ENCODE peak calls at places on chromosomes 11 and 22, in four cellular contexts. J, U, I and H are unnamed samples.

GRCh38 chr11:57638005-57638760 is 11.5 kb downstream of the YPEL4 start:
- DNase-seq in J (no peak), U (peak), I (no peak), H (peak)

GRCh38 chr11:17738350-17739207 is 4.0 kb downstream of the KCNC1 start:
- DNase-seq in J (no peak), U (no peak), I (peak), H (peak)

GRCh38 chr11:19437760-19438159 is 197.0 kb upstream of the E2F8 start:
- DNase-seq in J (no peak), U (no peak), I (no peak), H (no peak)

GRCh38 chr11:30326911-30327310 is 4.0 kb downstream of the ARL14EP start:
- DNase-seq in J (no peak), U (no peak), I (no peak), H (no peak)

GRCh38 chr11:128988224-128988970 is 45.7 kb upstream of the TP53AIP1 start:
- DNase-seq in J (no peak), U (no peak), I (no peak), H (no peak)

GRCh38 chr22:49016909-49017768 is 810.5 kb downstream of the BRD1 start:
- DNase-seq in J (no peak), U (no peak), I (no peak), H (peak)

GRCh38 chr11:111624602-111625001 is 22.4 kb downstream of the SIK2 start:
- DNase-seq in J (no peak), U (no peak), I (no peak), H (no peak)

GRCh38 chr11:63212742-63213141 is 30.7 kb downstream of the SLC22A25 start:
- DNase-seq in J (no peak), U (peak), I (peak), H (no peak)

GRCh38 chr11:86743223-86744118 is 56.9 kb upstream of the PRSS23 start:
- DNase-seq in J (no peak), U (no peak), I (peak), H (no peak)

GRCh38 chr11:121420398-121420797 is 31.7 kb upstream of the SORL1 start:
- DNase-seq in J (no peak), U (no peak), I (no peak), H (no peak)

GRCh38 chr11:66339686-66340483 is 3.7 kb upstream of the RIN1 start:
- DNase-seq in J (no peak), U (no peak), I (no peak), H (no peak)

GRCh38 chr22:31286360-31287255 is 5.7 kb downstream of the PIK3IP1 start:
- DNase-seq in J (no peak), U (no peak), I (no peak), H (no peak)
- TF ChIP-seq NRF1 in J (no peak), U (no peak), I (no peak), H (no peak)

GRCh38 chr11:1943576-1943975 is 3.6 kb upstream of the MRPL23 start:
- DNase-seq in J (no peak), U (no peak), I (no peak), H (peak)

GRCh38 chr11:1938343-1939005 is 8.7 kb upstream of the MRPL23 start:
- DNase-seq in J (no peak), U (peak), I (no peak), H (peak)

GRCh38 chr11:1943977-1944376 is 3.2 kb upstream of the MRPL23 start:
- DNase-seq in J (no peak), U (no peak), I (no peak), H (no peak)

GRCh38 chr11:1939006-1939626 is 8.0 kb upstream of the MRPL23 start:
- DNase-seq in J (no peak), U (peak), I (peak), H (peak)

GRCh38 chr11:1942541-1943260 is 4.4 kb upstream of the MRPL23 start:
- DNase-seq in J (no peak), U (no peak), I (no peak), H (no peak)
- TF ChIP-seq NRF1 in J (no peak), U (no peak), I (no peak), H (no peak)

DNA sequence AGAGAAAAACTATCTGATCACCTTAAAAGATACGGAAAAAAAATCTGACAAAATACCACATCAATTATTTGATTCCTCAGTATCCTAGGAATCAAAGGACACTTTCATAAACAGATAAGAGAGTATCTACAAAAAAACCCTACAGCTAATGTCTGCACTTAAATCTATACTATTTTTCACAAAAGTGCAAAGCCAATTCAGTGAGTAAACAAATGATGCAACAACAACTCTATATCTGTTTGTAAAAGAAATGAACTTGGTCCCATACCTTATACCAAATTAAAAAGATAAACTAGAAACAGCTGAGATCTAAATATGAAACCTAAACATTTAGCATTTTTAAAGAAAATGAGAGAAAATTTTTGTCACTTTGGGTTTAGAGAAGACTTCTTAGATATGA is 263.8 kb downstream of the SWAP70 start:
- DNase-seq in J (no peak), U (no peak), I (no peak), H (no peak)
- TF ChIP-seq NRF1 in J (no peak), U (no peak), I (no peak), H (no peak)

GRCh38 chr11:26084313-26084712 is 247.6 kb upstream of the ANO3 start:
- DNase-seq in J (no peak), U (no peak), I (no peak), H (no peak)

GRCh38 chr11:26078217-26078821 is 253.6 kb upstream of the ANO3 start:
- DNase-seq in J (no peak), U (no peak), I (no peak), H (no peak)

GRCh38 chr11:26076591-26076990 is 255.3 kb upstream of the ANO3 start:
- DNase-seq in J (no peak), U (no peak), I (no peak), H (no peak)

DNA sequence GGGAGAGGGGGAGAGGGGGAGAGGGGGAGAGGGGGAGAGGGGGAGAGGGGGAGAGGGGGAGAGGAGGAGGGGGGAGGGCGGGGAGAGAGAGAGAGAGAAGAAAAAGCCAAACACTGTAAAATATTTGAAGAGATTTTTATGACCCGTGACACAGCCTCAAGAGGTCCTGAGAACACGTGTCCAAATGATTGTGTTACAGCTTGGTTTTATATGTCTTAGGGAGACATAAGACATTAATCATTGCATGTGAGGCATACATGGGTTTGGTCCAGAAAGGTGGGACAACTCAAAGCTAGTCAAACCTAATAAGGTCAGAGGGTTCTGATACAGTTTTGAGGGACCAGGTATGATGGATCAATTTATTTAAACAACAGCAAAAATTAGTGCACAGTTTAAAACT is 252.0 kb upstream of the ANO3 start:
- DNase-seq in J (no peak), U (no peak), I (no peak), H (no peak)
- TF ChIP-seq NRF1 in J (no peak), U (no peak), I (no peak), H (no peak)

GRCh38 chr22:24442352-24442744 is 14.9 kb downstream of the ADORA2A start:
- DNase-seq in J (no peak), U (peak), I (no peak), H (no peak)
- TF ChIP-seq NRF1 in J (no peak), U (no peak), I (no peak), H (no peak)

GRCh38 chr22:45235101-45235777 is 5.5 kb downstream of the KIAA0930 start:
- DNase-seq in J (peak), U (no peak), I (no peak), H (no peak)
- TF ChIP-seq NRF1 in J (no peak), U (no peak), I (no peak), H (no peak)

DNA sequence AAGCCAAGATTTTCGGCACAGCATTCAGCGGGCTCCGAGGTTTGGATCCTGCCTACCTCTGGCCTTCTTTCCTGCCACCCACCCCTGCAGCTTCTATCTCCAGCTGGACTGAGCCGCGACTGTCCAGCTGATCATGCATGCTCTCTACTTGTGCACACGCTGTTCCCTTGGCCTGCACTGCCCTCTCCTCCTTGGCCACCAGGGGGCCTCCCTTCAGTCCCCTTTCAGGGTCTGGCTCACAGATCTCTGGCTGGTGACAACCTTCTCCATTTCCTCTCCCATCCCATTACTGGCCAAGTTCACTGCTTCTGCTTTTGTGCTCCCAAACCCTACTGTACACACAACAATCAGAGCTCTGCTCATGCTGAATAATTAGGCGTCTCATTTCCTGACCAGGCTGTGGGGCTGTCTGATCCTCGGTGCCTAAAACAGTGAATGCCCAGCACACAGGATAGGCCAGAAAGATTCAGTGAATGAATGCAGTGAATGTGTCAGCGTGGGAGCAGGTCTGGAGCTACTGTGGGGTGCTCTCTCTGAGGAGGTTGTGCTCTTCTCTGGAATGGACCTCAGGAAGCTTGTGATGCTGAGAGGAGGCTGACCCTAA is 224.0 kb upstream of the NARS2 start:
- DNase-seq in J (no peak), U (peak), I (peak), H (peak)
- TF ChIP-seq NRF1 in J (no peak), U (no peak), I (no peak), H (no peak)